ENCODE peak calls at places on chromosomes 2 and 18, in nine cellular contexts. O, F, Y, G, E, C, B, M and U are unnamed samples. For H3K27me3, the result is how much of the 10 kb centered on the place peaks cover.

GRCh38 chr2:74333175-74333574 is 10.0 kb downstream of the SLC4A5 start:
- DNase-seq in O (peak), F (no peak), Y (no peak), G (peak), E (peak), C (peak), B (no peak), M (no peak), U (no peak)

GRCh38 chr18:35730738-35731370 is 149.3 kb downstream of the GALNT1 start:
- DNase-seq in O (no peak), F (no peak), Y (no peak), G (no peak), E (no peak), C (no peak), B (peak), M (peak), U (no peak)

GRCh38 chr2:149278146-149278878 is 52.1 kb upstream of the LYPD6 start:
- DNase-seq in O (no peak), F (no peak), Y (no peak), G (no peak), E (no peak), C (no peak), B (no peak), M (no peak), U (no peak)

GRCh38 chr18:12155996-12156395 is 62.4 kb downstream of the ANKRD62 start:
- DNase-seq in O (no peak), F (no peak), Y (no peak), G (no peak), E (no peak), C (no peak), B (no peak), M (no peak), U (no peak)

GRCh38 chr18:62810682-62811081 is 95.3 kb downstream of the PHLPP1 start:
- DNase-seq in O (no peak), F (no peak), Y (no peak), G (no peak), E (no peak), C (no peak), B (no peak), M (no peak), U (no peak)

GRCh38 chr2:195411219-195411687 is 245.8 kb upstream of the SLC39A10 start:
- DNase-seq in O (no peak), F (no peak), Y (peak), G (no peak), E (no peak), C (no peak), B (no peak), M (peak), U (peak)

GRCh38 chr2:209367091-209367747 is 56.6 kb upstream of the MAP2 start:
- DNase-seq in O (no peak), F (no peak), Y (no peak), G (no peak), E (no peak), C (no peak), B (no peak), M (no peak), U (no peak)

GRCh38 chr2:109246176-109246575 is 117.2 kb downstream of the SH3RF3 start:
- DNase-seq in O (no peak), F (no peak), Y (no peak), G (no peak), E (no peak), C (no peak), B (no peak), M (no peak), U (no peak)

GRCh38 chr2:102258386-102259074 is 52.8 kb upstream of the IL1RL1 start:
- DNase-seq in O (no peak), F (no peak), Y (peak), G (no peak), E (no peak), C (no peak), B (no peak), M (peak), U (peak)

GRCh38 chr18:55096261-55097026 is 137.2 kb upstream of the CCDC68 start:
- DNase-seq in O (peak), F (no peak), Y (peak), G (no peak), E (peak), C (peak), B (no peak), M (no peak), U (peak)

GRCh38 chr18:34592961-34593382 is 117.1 kb upstream of the DTNA start:
- DNase-seq in O (no peak), F (no peak), Y (peak), G (no peak), E (peak), C (no peak), B (peak), M (peak), U (no peak)

GRCh38 chr18:79484661-79485621 is 89.2 kb downstream of the NFATC1 start:
- DNase-seq in O (no peak), F (no peak), Y (peak), G (peak), E (no peak), C (no peak), B (peak), M (peak), U (peak)

GRCh38 chr2:3454802-3455201 is 64.5 kb downstream of the ADI1 start:
- DNase-seq in O (no peak), F (no peak), Y (no peak), G (no peak), E (no peak), C (no peak), B (no peak), M (no peak), U (no peak)

GRCh38 chr2:197137826-197138480 is 172.6 kb downstream of the ANKRD44 start:
- DNase-seq in O (no peak), F (no peak), Y (no peak), G (no peak), E (no peak), C (peak), B (no peak), M (no peak), U (no peak)

GRCh38 chr2:217114117-217114516 is 254.3 kb upstream of the TNP1 start:
- DNase-seq in O (no peak), F (no peak), Y (no peak), G (no peak), E (no peak), C (no peak), B (no peak), M (no peak), U (no peak)

GRCh38 chr2:157107877-157108276 is 149.6 kb upstream of the GALNT5 start:
- DNase-seq in O (no peak), F (no peak), Y (no peak), G (no peak), E (no peak), C (no peak), B (no peak), M (peak), U (peak)

GRCh38 chr2:233130024-233130423 is 69.9 kb downstream of the INPP5D start:
- DNase-seq in O (no peak), F (no peak), Y (no peak), G (no peak), E (no peak), C (no peak), B (no peak), M (no peak), U (no peak)

GRCh38 chr2:238921259-238921658 is 73.4 kb downstream of the TWIST2 start:
- DNase-seq in O (no peak), F (no peak), Y (no peak), G (no peak), E (no peak), C (no peak), B (no peak), M (no peak), U (no peak)

GRCh38 chr18:79919089-79919488 is 32.4 kb downstream of the SLC66A2 start:
- DNase-seq in O (no peak), F (no peak), Y (no peak), G (no peak), E (peak), C (no peak), B (no peak), M (no peak), U (no peak)

GRCh38 chr2:85468704-85469349 is 50.3 kb downstream of the SH2D6 start:
- DNase-seq in O (no peak), F (no peak), Y (no peak), G (peak), E (peak), C (no peak), B (no peak), M (peak), U (peak)

GRCh38 chr2:84880645-84881521 is at the start of gene TRABD2A:
- DNase-seq in O (no peak), F (peak), Y (peak), G (no peak), E (peak), C (peak), B (no peak), M (no peak), U (no peak)

GRCh38 chr2:223221120-223221859 is 169.3 kb downstream of the KCNE4 start:
- DNase-seq in O (no peak), F (no peak), Y (no peak), G (no peak), E (no peak), C (no peak), B (no peak), M (no peak), U (no peak)

GRCh38 chr2:16149349-16150243 is 209.2 kb downstream of the MYCN start:
- DNase-seq in O (no peak), F (no peak), Y (no peak), G (no peak), E (no peak), C (no peak), B (no peak), M (no peak), U (no peak)

GRCh38 chr2:714005-714741 is 37.0 kb upstream of the TMEM18 start:
- DNase-seq in O (peak), F (no peak), Y (peak), G (peak), E (no peak), C (peak), B (no peak), M (peak), U (peak)

GRCh38 chr2:30756051-30756719 is 51.1 kb downstream of the CAPN13 start:
- DNase-seq in O (no peak), F (no peak), Y (no peak), G (peak), E (no peak), C (no peak), B (no peak), M (peak), U (peak)

GRCh38 chr18:48336332-48336731 is 72.9 kb downstream of the ZBTB7C start:
- DNase-seq in O (no peak), F (no peak), Y (no peak), G (no peak), E (no peak), C (no peak), B (no peak), M (no peak), U (no peak)

DNA sequence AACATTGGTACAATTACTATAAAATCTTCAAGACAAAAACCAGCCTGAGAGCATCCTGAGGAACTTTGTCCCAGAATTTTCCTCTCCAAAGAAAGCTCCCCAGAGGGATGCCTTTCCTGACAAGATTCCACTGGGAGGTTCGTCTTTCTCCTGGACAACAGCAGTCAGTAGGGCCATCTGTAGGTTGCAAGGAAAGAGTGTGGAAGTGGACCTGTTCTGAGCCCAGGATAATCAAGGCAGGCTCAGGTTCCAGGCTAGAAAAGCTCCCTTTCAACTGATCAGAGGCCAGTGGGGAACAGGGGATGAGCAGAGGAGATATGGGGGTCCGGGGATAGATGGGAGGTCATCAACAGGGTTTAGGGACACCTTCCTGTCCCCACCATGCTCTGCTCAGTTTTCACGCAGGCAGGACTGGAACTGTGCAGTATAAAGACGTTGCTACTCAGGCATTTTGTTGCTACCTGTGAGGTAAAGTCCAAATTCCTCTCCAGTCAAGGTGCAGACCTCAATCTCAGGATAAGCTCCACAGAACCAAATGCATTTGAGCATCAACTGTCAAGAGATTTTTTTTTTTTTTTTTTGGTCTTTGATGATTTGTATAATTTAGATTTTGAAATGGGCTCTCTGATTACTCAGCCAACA is 126.2 kb downstream of the STRN start:
- DNase-seq in O (no peak), F (no peak), Y (no peak), G (no peak), E (no peak), C (no peak), B (no peak), M (no peak), U (no peak)
- H3K27me3 ChIP-seq in O (under half), F (under half), Y (under half), G (under half), E (under half), C (under half), B (under half), M (under half), U (under half)

GRCh38 chr2:175275499-175275898 is 94.0 kb upstream of the ATP5MC3 start:
- DNase-seq in O (no peak), F (no peak), Y (no peak), G (no peak), E (no peak), C (no peak), B (no peak), M (no peak), U (no peak)
- H3K27me3 ChIP-seq in O (under half), F (under half), Y (under half), G (under half), E (under half), C (under half), B (under half), M (under half), U (under half)

GRCh38 chr18:59268127-59268721 is 5.0 kb downstream of the RAX start:
- DNase-seq in O (no peak), F (no peak), Y (no peak), G (no peak), E (no peak), C (no peak), B (no peak), M (no peak), U (no peak)

GRCh38 chr18:59266459-59266858 is 6.8 kb downstream of the RAX start:
- DNase-seq in O (no peak), F (no peak), Y (no peak), G (no peak), E (no peak), C (no peak), B (no peak), M (no peak), U (no peak)

GRCh38 chr18:59268722-59269562 is 4.3 kb downstream of the RAX start:
- DNase-seq in O (no peak), F (no peak), Y (no peak), G (peak), E (peak), C (peak), B (peak), M (no peak), U (no peak)

GRCh38 chr18:59266876-59267510 is 6.3 kb downstream of the RAX start:
- DNase-seq in O (no peak), F (no peak), Y (no peak), G (no peak), E (no peak), C (no peak), B (no peak), M (no peak), U (no peak)

GRCh38 chr18:59267511-59268126 is 5.6 kb downstream of the RAX start:
- DNase-seq in O (no peak), F (no peak), Y (no peak), G (no peak), E (peak), C (no peak), B (no peak), M (no peak), U (no peak)
- H3K27me3 ChIP-seq in O (under half), F (half or more), Y (half or more), G (under half), E (half or more), C (half or more), B (under half), M (half or more), U (under half)

GRCh38 chr2:176126929-176127768 is 2.4 kb upstream of the HOXD8 start:
- DNase-seq in O (peak), F (peak), Y (peak), G (no peak), E (peak), C (peak), B (peak), M (no peak), U (peak)

GRCh38 chr2:176129825-176130152 is 284 bp downstream of the HOXD8 start:
- DNase-seq in O (no peak), F (no peak), Y (no peak), G (no peak), E (peak), C (no peak), B (no peak), M (no peak), U (peak)

GRCh38 chr2:176128172-176129012 is 1.1 kb upstream of the HOXD8 start:
- DNase-seq in O (no peak), F (no peak), Y (no peak), G (no peak), E (peak), C (peak), B (no peak), M (no peak), U (no peak)

GRCh38 chr2:176129013-176129796 is at the start of gene HOXD8:
- DNase-seq in O (no peak), F (no peak), Y (peak), G (no peak), E (peak), C (no peak), B (no peak), M (no peak), U (peak)

GRCh38 chr2:176127769-176128072 is 1.8 kb upstream of the HOXD8 start:
- DNase-seq in O (no peak), F (no peak), Y (no peak), G (no peak), E (no peak), C (no peak), B (no peak), M (no peak), U (no peak)
- H3K27me3 ChIP-seq in O (under half), F (half or more), Y (under half), G (half or more), E (half or more), C (half or more), B (half or more), M (under half), U (half or more)

GRCh38 chr2:45006942-45007287 is 2.3 kb downstream of the SIX2 start:
- DNase-seq in O (no peak), F (no peak), Y (no peak), G (no peak), E (no peak), C (no peak), B (no peak), M (no peak), U (no peak)
- H3K27me3 ChIP-seq in O (under half), F (half or more), Y (under half), G (half or more), E (half or more), C (half or more), B (half or more), M (half or more), U (under half)

GRCh38 chr2:14633451-14634211 is 1.1 kb downstream of the LRATD1 start:
- DNase-seq in O (no peak), F (no peak), Y (no peak), G (no peak), E (peak), C (no peak), B (peak), M (no peak), U (no peak)
- H3K27me3 ChIP-seq in O (under half), F (half or more), Y (half or more), G (half or more), E (under half), C (under half), B (half or more), M (under half), U (under half)

GRCh38 chr18:37489011-37489410 is 76.6 kb downstream of the CELF4 start:
- DNase-seq in O (no peak), F (no peak), Y (no peak), G (no peak), E (no peak), C (no peak), B (no peak), M (no peak), U (no peak)

GRCh38 chr18:37492952-37493351 is 72.6 kb downstream of the CELF4 start:
- DNase-seq in O (no peak), F (no peak), Y (no peak), G (no peak), E (no peak), C (no peak), B (no peak), M (no peak), U (no peak)

GRCh38 chr18:37491526-37491925 is 74.1 kb downstream of the CELF4 start:
- DNase-seq in O (no peak), F (no peak), Y (no peak), G (no peak), E (no peak), C (no peak), B (no peak), M (no peak), U (no peak)

GRCh38 chr18:37487400-37487831 is 78.2 kb downstream of the CELF4 start:
- DNase-seq in O (no peak), F (no peak), Y (no peak), G (no peak), E (no peak), C (no peak), B (no peak), M (no peak), U (no peak)

DNA sequence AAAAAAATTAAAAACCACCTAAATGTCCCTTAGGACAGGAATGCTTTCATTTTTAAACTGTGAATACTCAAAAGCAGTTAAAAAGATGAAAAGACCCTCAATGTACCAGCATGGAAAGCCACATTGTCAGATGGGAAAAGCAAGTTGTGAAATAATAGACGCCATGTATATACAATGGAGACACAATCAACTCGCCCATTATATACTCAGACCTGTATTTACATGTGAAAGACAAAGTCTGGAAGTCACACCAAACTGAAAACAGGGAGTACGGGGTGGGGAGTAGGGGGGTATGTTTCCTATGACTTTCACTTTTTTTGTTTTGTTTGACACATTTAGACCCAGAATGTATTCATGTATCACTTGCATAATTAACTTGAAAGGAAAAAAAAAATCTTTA is 75.6 kb downstream of the CELF4 start:
- DNase-seq in O (no peak), F (no peak), Y (no peak), G (no peak), E (no peak), C (no peak), B (no peak), M (no peak), U (no peak)
- H3K27me3 ChIP-seq in O (under half), F (under half), Y (under half), G (half or more), E (under half), C (under half), B (half or more), M (half or more), U (half or more)

DNA sequence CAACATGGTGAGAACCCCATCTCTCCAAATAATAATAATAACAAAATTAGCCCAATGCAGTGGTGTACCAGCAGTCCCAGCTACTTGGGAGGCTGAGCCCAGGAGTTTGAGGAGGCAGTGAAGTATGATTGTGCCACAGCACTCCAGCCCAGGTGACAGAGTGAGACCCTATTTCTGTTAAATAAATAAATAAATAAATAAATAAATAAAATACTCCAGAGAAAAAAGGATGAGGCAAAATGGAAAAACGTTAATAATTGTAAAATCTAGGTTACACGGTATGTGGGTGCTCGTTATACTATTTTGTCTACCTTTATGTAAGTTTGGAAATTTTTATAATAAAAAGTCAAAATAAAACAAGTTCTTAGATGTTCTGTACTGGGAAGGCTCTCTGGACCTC is 8.6 kb upstream of the EMX1 start:
- DNase-seq in O (no peak), F (no peak), Y (no peak), G (no peak), E (no peak), C (no peak), B (no peak), M (no peak), U (no peak)
- H3K27me3 ChIP-seq in O (under half), F (half or more), Y (half or more), G (half or more), E (under half), C (under half), B (half or more), M (under half), U (under half)

GRCh38 chr2:236169151-236169721 is 1.1 kb upstream of the GBX2 start:
- DNase-seq in O (no peak), F (no peak), Y (no peak), G (no peak), E (peak), C (no peak), B (no peak), M (no peak), U (no peak)
- H3K27me3 ChIP-seq in O (under half), F (half or more), Y (under half), G (half or more), E (half or more), C (half or more), B (half or more), M (half or more), U (under half)

DNA sequence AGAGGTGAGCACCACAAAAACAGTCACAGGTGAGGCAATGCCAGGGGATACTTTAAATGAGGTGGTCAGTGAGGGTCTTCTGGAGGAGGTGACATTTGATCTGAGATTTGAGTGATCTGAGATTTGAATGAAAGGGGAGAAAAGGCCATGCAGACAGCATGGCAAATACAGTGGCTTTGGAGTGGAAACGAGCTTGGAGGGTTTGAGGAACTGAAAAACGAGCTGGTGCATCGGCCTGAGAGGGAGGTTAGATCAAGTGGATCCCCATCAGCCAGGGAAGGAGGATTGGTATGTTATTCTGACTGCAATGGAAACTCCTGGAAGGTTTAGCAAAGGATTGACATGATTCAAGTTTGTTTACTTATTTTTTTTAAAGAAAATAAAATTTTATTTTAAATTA is 245.1 kb downstream of the KCNS3 start:
- DNase-seq in O (peak), F (no peak), Y (no peak), G (no peak), E (no peak), C (no peak), B (no peak), M (no peak), U (no peak)
- H3K27me3 ChIP-seq in O (under half), F (under half), Y (under half), G (under half), E (under half), C (under half), B (under half), M (under half), U (under half)